ENCODE peak calls at places on chromosomes 2 and 18, in seven cellular contexts. One of them, this sample, is unnamed.

GRCh38 chr18:11553098-11553940 is 56.1 kb upstream of the SLC35G4 start:
- DNase-seq in astrocyte of the hippocampus: peak; percentile 78
- DNase-seq in NCI-H748 treated with DMSO at 0.1 percent for 48 hours: peak; percentile 52
- DNase-seq in A549: peak; percentile 35
- DNase-seq in H54: peak; percentile 47
- DNase-seq in stimulated activated CD4-positive, alpha-beta T cell treated with anti-CD3 and anti-CD28 coated beads, Interleukin-15, amount 100 ng/mL, for 1 hour: no peak
- DNase-seq in stimulated activated naive B cell treated with anti-CD40 and anti-IgM and Interleukin-4, amounts not matched to agents 10 μg/mL and 1 μg/mL and 100 μg/mL, for 72 hours: peak; percentile 23
- DNase-seq in this sample: no peak

GRCh38 chr2:239357954-239358754 is 42.7 kb downstream of the HDAC4 start:
- DNase-seq in A549: no peak
- DNase-seq in stimulated activated naive B cell treated with anti-CD40 and anti-IgM and Interleukin-4, amounts not matched to agents 10 μg/mL and 1 μg/mL and 100 μg/mL, for 72 hours: no peak
- DNase-seq in H54: no peak
- DNase-seq in NCI-H748 treated with DMSO at 0.1 percent for 48 hours: peak; percentile 41
- DNase-seq in stimulated activated CD4-positive, alpha-beta T cell treated with anti-CD3 and anti-CD28 coated beads, Interleukin-15, amount 100 ng/mL, for 1 hour: no peak
- DNase-seq in astrocyte of the hippocampus: peak; percentile 42
- DNase-seq in this sample: no peak

GRCh38 chr2:10487144-10488104 is 39.3 kb upstream of the ODC1 start:
- DNase-seq in stimulated activated naive B cell treated with anti-CD40 and anti-IgM and Interleukin-4, amounts not matched to agents 10 μg/mL and 1 μg/mL and 100 μg/mL, for 72 hours: no peak
- DNase-seq in A549: no peak
- DNase-seq in stimulated activated CD4-positive, alpha-beta T cell treated with anti-CD3 and anti-CD28 coated beads, Interleukin-15, amount 100 ng/mL, for 1 hour: no peak
- DNase-seq in H54: no peak
- DNase-seq in astrocyte of the hippocampus: no peak
- DNase-seq in NCI-H748 treated with DMSO at 0.1 percent for 48 hours: no peak
- DNase-seq in this sample: no peak

GRCh38 chr2:241882090-241882625 is 12.6 kb downstream of the RTP5 start:
- DNase-seq in H54: no peak
- DNase-seq in astrocyte of the hippocampus: no peak
- DNase-seq in NCI-H748 treated with DMSO at 0.1 percent for 48 hours: no peak
- DNase-seq in stimulated activated naive B cell treated with anti-CD40 and anti-IgM and Interleukin-4, amounts not matched to agents 10 μg/mL and 1 μg/mL and 100 μg/mL, for 72 hours: peak; percentile 92
- DNase-seq in A549: no peak
- DNase-seq in stimulated activated CD4-positive, alpha-beta T cell treated with anti-CD3 and anti-CD28 coated beads, Interleukin-15, amount 100 ng/mL, for 1 hour: peak; percentile 63
- DNase-seq in this sample: no peak

GRCh38 chr2:197071213-197071612 is 144.7 kb upstream of the PGAP1 start:
- DNase-seq in A549: no peak
- DNase-seq in H54: no peak
- DNase-seq in NCI-H748 treated with DMSO at 0.1 percent for 48 hours: no peak
- DNase-seq in astrocyte of the hippocampus: no peak
- DNase-seq in stimulated activated CD4-positive, alpha-beta T cell treated with anti-CD3 and anti-CD28 coated beads, Interleukin-15, amount 100 ng/mL, for 1 hour: no peak
- DNase-seq in stimulated activated naive B cell treated with anti-CD40 and anti-IgM and Interleukin-4, amounts not matched to agents 10 μg/mL and 1 μg/mL and 100 μg/mL, for 72 hours: no peak
- DNase-seq in this sample: no peak

GRCh38 chr2:20273045-20273444 is 48.1 kb upstream of the SDC1 start:
- DNase-seq in stimulated activated naive B cell treated with anti-CD40 and anti-IgM and Interleukin-4, amounts not matched to agents 10 μg/mL and 1 μg/mL and 100 μg/mL, for 72 hours: no peak
- DNase-seq in A549: no peak
- DNase-seq in stimulated activated CD4-positive, alpha-beta T cell treated with anti-CD3 and anti-CD28 coated beads, Interleukin-15, amount 100 ng/mL, for 1 hour: no peak
- DNase-seq in NCI-H748 treated with DMSO at 0.1 percent for 48 hours: no peak
- DNase-seq in astrocyte of the hippocampus: no peak
- DNase-seq in H54: no peak
- DNase-seq in this sample: no peak

GRCh38 chr2:191999101-191999836 is 152.4 kb upstream of the CAVIN2 start:
- DNase-seq in NCI-H748 treated with DMSO at 0.1 percent for 48 hours: no peak
- DNase-seq in astrocyte of the hippocampus: peak; percentile 12
- DNase-seq in stimulated activated naive B cell treated with anti-CD40 and anti-IgM and Interleukin-4, amounts not matched to agents 10 μg/mL and 1 μg/mL and 100 μg/mL, for 72 hours: no peak
- DNase-seq in A549: no peak
- DNase-seq in H54: no peak
- DNase-seq in stimulated activated CD4-positive, alpha-beta T cell treated with anti-CD3 and anti-CD28 coated beads, Interleukin-15, amount 100 ng/mL, for 1 hour: no peak
- DNase-seq in this sample: no peak

GRCh38 chr2:8678731-8679566 is 2.9 kb upstream of the ID2 start:
- DNase-seq in astrocyte of the hippocampus: peak; percentile 99
- DNase-seq in stimulated activated naive B cell treated with anti-CD40 and anti-IgM and Interleukin-4, amounts not matched to agents 10 μg/mL and 1 μg/mL and 100 μg/mL, for 72 hours: peak; percentile 71
- DNase-seq in NCI-H748 treated with DMSO at 0.1 percent for 48 hours: peak; percentile 99
- DNase-seq in H54: peak; percentile 96
- DNase-seq in A549: peak; percentile 89
- DNase-seq in stimulated activated CD4-positive, alpha-beta T cell treated with anti-CD3 and anti-CD28 coated beads, Interleukin-15, amount 100 ng/mL, for 1 hour: peak; percentile 67
- DNase-seq in this sample: no peak

GRCh38 chr2:71563872-71564271 is 110.5 kb downstream of the DYSF start:
- DNase-seq in astrocyte of the hippocampus: no peak
- DNase-seq in stimulated activated naive B cell treated with anti-CD40 and anti-IgM and Interleukin-4, amounts not matched to agents 10 μg/mL and 1 μg/mL and 100 μg/mL, for 72 hours: no peak
- DNase-seq in H54: peak; percentile 46
- DNase-seq in A549: no peak
- DNase-seq in NCI-H748 treated with DMSO at 0.1 percent for 48 hours: no peak
- DNase-seq in stimulated activated CD4-positive, alpha-beta T cell treated with anti-CD3 and anti-CD28 coated beads, Interleukin-15, amount 100 ng/mL, for 1 hour: no peak
- DNase-seq in this sample: no peak

GRCh38 chr2:104891145-104891544 is 37.2 kb downstream of the POU3F3 start:
- DNase-seq in A549: no peak
- DNase-seq in astrocyte of the hippocampus: no peak
- DNase-seq in NCI-H748 treated with DMSO at 0.1 percent for 48 hours: no peak
- DNase-seq in stimulated activated naive B cell treated with anti-CD40 and anti-IgM and Interleukin-4, amounts not matched to agents 10 μg/mL and 1 μg/mL and 100 μg/mL, for 72 hours: no peak
- DNase-seq in stimulated activated CD4-positive, alpha-beta T cell treated with anti-CD3 and anti-CD28 coated beads, Interleukin-15, amount 100 ng/mL, for 1 hour: no peak
- DNase-seq in H54: no peak
- DNase-seq in this sample: no peak

GRCh38 chr18:39846277-39846676 is 2108.8 kb upstream of the PIK3C3 start:
- DNase-seq in H54: no peak
- DNase-seq in stimulated activated naive B cell treated with anti-CD40 and anti-IgM and Interleukin-4, amounts not matched to agents 10 μg/mL and 1 μg/mL and 100 μg/mL, for 72 hours: no peak
- DNase-seq in NCI-H748 treated with DMSO at 0.1 percent for 48 hours: no peak
- DNase-seq in stimulated activated CD4-positive, alpha-beta T cell treated with anti-CD3 and anti-CD28 coated beads, Interleukin-15, amount 100 ng/mL, for 1 hour: no peak
- DNase-seq in A549: no peak
- DNase-seq in astrocyte of the hippocampus: no peak
- DNase-seq in this sample: no peak

GRCh38 chr2:32357545-32358482 is 991 bp downstream of the BIRC6 start:
- DNase-seq in stimulated activated CD4-positive, alpha-beta T cell treated with anti-CD3 and anti-CD28 coated beads, Interleukin-15, amount 100 ng/mL, for 1 hour: peak; percentile 22
- DNase-seq in H54: peak; percentile 39
- DNase-seq in A549: no peak
- DNase-seq in NCI-H748 treated with DMSO at 0.1 percent for 48 hours: no peak
- DNase-seq in stimulated activated naive B cell treated with anti-CD40 and anti-IgM and Interleukin-4, amounts not matched to agents 10 μg/mL and 1 μg/mL and 100 μg/mL, for 72 hours: peak; percentile 40
- DNase-seq in astrocyte of the hippocampus: peak; percentile 71
- DNase-seq in this sample: no peak

GRCh38 chr18:13587001-13587400 is 139.4 kb downstream of the FAM210A start:
- DNase-seq in astrocyte of the hippocampus: no peak
- DNase-seq in A549: no peak
- DNase-seq in NCI-H748 treated with DMSO at 0.1 percent for 48 hours: no peak
- DNase-seq in stimulated activated CD4-positive, alpha-beta T cell treated with anti-CD3 and anti-CD28 coated beads, Interleukin-15, amount 100 ng/mL, for 1 hour: no peak
- DNase-seq in stimulated activated naive B cell treated with anti-CD40 and anti-IgM and Interleukin-4, amounts not matched to agents 10 μg/mL and 1 μg/mL and 100 μg/mL, for 72 hours: no peak
- DNase-seq in H54: no peak
- DNase-seq in this sample: no peak

GRCh38 chr2:9968940-9969497 is 17.5 kb downstream of the GRHL1 start:
- DNase-seq in stimulated activated CD4-positive, alpha-beta T cell treated with anti-CD3 and anti-CD28 coated beads, Interleukin-15, amount 100 ng/mL, for 1 hour: no peak
- DNase-seq in NCI-H748 treated with DMSO at 0.1 percent for 48 hours: no peak
- DNase-seq in astrocyte of the hippocampus: no peak
- DNase-seq in A549: no peak
- DNase-seq in stimulated activated naive B cell treated with anti-CD40 and anti-IgM and Interleukin-4, amounts not matched to agents 10 μg/mL and 1 μg/mL and 100 μg/mL, for 72 hours: no peak
- DNase-seq in H54: no peak
- DNase-seq in this sample: no peak

GRCh38 chr18:66560092-66560491 is 43.8 kb downstream of the CDH19 start:
- DNase-seq in H54: no peak
- DNase-seq in A549: no peak
- DNase-seq in astrocyte of the hippocampus: peak; percentile 40
- DNase-seq in stimulated activated CD4-positive, alpha-beta T cell treated with anti-CD3 and anti-CD28 coated beads, Interleukin-15, amount 100 ng/mL, for 1 hour: no peak
- DNase-seq in stimulated activated naive B cell treated with anti-CD40 and anti-IgM and Interleukin-4, amounts not matched to agents 10 μg/mL and 1 μg/mL and 100 μg/mL, for 72 hours: no peak
- DNase-seq in NCI-H748 treated with DMSO at 0.1 percent for 48 hours: peak; percentile 82
- DNase-seq in this sample: no peak

GRCh38 chr2:196598846-196599245 is 40.7 kb upstream of the CCDC150 start:
- DNase-seq in stimulated activated naive B cell treated with anti-CD40 and anti-IgM and Interleukin-4, amounts not matched to agents 10 μg/mL and 1 μg/mL and 100 μg/mL, for 72 hours: no peak
- DNase-seq in A549: no peak
- DNase-seq in NCI-H748 treated with DMSO at 0.1 percent for 48 hours: no peak
- DNase-seq in astrocyte of the hippocampus: no peak
- DNase-seq in H54: no peak
- DNase-seq in stimulated activated CD4-positive, alpha-beta T cell treated with anti-CD3 and anti-CD28 coated beads, Interleukin-15, amount 100 ng/mL, for 1 hour: no peak
- DNase-seq in this sample: no peak

GRCh38 chr18:66511810-66512209 is 92.1 kb downstream of the CDH19 start:
- DNase-seq in astrocyte of the hippocampus: peak; percentile 21
- DNase-seq in NCI-H748 treated with DMSO at 0.1 percent for 48 hours: no peak
- DNase-seq in stimulated activated CD4-positive, alpha-beta T cell treated with anti-CD3 and anti-CD28 coated beads, Interleukin-15, amount 100 ng/mL, for 1 hour: no peak
- DNase-seq in H54: no peak
- DNase-seq in stimulated activated naive B cell treated with anti-CD40 and anti-IgM and Interleukin-4, amounts not matched to agents 10 μg/mL and 1 μg/mL and 100 μg/mL, for 72 hours: no peak
- DNase-seq in A549: no peak
- DNase-seq in this sample: no peak

GRCh38 chr2:232350804-232351685 is 27.5 kb upstream of the ALPP start:
- DNase-seq in astrocyte of the hippocampus: no peak
- DNase-seq in H54: no peak
- DNase-seq in NCI-H748 treated with DMSO at 0.1 percent for 48 hours: no peak
- DNase-seq in stimulated activated naive B cell treated with anti-CD40 and anti-IgM and Interleukin-4, amounts not matched to agents 10 μg/mL and 1 μg/mL and 100 μg/mL, for 72 hours: no peak
- DNase-seq in A549: no peak
- DNase-seq in stimulated activated CD4-positive, alpha-beta T cell treated with anti-CD3 and anti-CD28 coated beads, Interleukin-15, amount 100 ng/mL, for 1 hour: no peak
- DNase-seq in this sample: no peak

GRCh38 chr2:76256689-76257088 is 546.0 kb upstream of the GCFC2 start:
- DNase-seq in A549: no peak
- DNase-seq in NCI-H748 treated with DMSO at 0.1 percent for 48 hours: no peak
- DNase-seq in astrocyte of the hippocampus: no peak
- DNase-seq in H54: no peak
- DNase-seq in stimulated activated CD4-positive, alpha-beta T cell treated with anti-CD3 and anti-CD28 coated beads, Interleukin-15, amount 100 ng/mL, for 1 hour: no peak
- DNase-seq in stimulated activated naive B cell treated with anti-CD40 and anti-IgM and Interleukin-4, amounts not matched to agents 10 μg/mL and 1 μg/mL and 100 μg/mL, for 72 hours: no peak
- DNase-seq in this sample: no peak

GRCh38 chr2:40760071-40760666 is 308.3 kb upstream of the SLC8A1 start:
- DNase-seq in A549: peak; percentile 19
- DNase-seq in astrocyte of the hippocampus: peak; percentile 68
- DNase-seq in stimulated activated naive B cell treated with anti-CD40 and anti-IgM and Interleukin-4, amounts not matched to agents 10 μg/mL and 1 μg/mL and 100 μg/mL, for 72 hours: no peak
- DNase-seq in H54: no peak
- DNase-seq in NCI-H748 treated with DMSO at 0.1 percent for 48 hours: peak; percentile 52
- DNase-seq in stimulated activated CD4-positive, alpha-beta T cell treated with anti-CD3 and anti-CD28 coated beads, Interleukin-15, amount 100 ng/mL, for 1 hour: no peak
- DNase-seq in this sample: no peak

GRCh38 chr2:169173876-169174275 is 104.5 kb downstream of the DHRS9 start:
- DNase-seq in NCI-H748 treated with DMSO at 0.1 percent for 48 hours: no peak
- DNase-seq in astrocyte of the hippocampus: no peak
- DNase-seq in H54: no peak
- DNase-seq in A549: no peak
- DNase-seq in stimulated activated CD4-positive, alpha-beta T cell treated with anti-CD3 and anti-CD28 coated beads, Interleukin-15, amount 100 ng/mL, for 1 hour: no peak
- DNase-seq in stimulated activated naive B cell treated with anti-CD40 and anti-IgM and Interleukin-4, amounts not matched to agents 10 μg/mL and 1 μg/mL and 100 μg/mL, for 72 hours: no peak
- DNase-seq in this sample: no peak

GRCh38 chr2:66553370-66553769 is 118.4 kb downstream of the MEIS1 start:
- DNase-seq in H54: no peak
- DNase-seq in astrocyte of the hippocampus: no peak
- DNase-seq in stimulated activated CD4-positive, alpha-beta T cell treated with anti-CD3 and anti-CD28 coated beads, Interleukin-15, amount 100 ng/mL, for 1 hour: no peak
- DNase-seq in stimulated activated naive B cell treated with anti-CD40 and anti-IgM and Interleukin-4, amounts not matched to agents 10 μg/mL and 1 μg/mL and 100 μg/mL, for 72 hours: no peak
- DNase-seq in NCI-H748 treated with DMSO at 0.1 percent for 48 hours: peak; percentile 49
- DNase-seq in A549: no peak
- DNase-seq in this sample: no peak

GRCh38 chr2:234974501-234975385 is 22.9 kb downstream of the SH3BP4 start:
- DNase-seq in stimulated activated naive B cell treated with anti-CD40 and anti-IgM and Interleukin-4, amounts not matched to agents 10 μg/mL and 1 μg/mL and 100 μg/mL, for 72 hours: no peak
- DNase-seq in A549: no peak
- DNase-seq in stimulated activated CD4-positive, alpha-beta T cell treated with anti-CD3 and anti-CD28 coated beads, Interleukin-15, amount 100 ng/mL, for 1 hour: no peak
- DNase-seq in NCI-H748 treated with DMSO at 0.1 percent for 48 hours: no peak
- DNase-seq in H54: no peak
- DNase-seq in astrocyte of the hippocampus: peak; percentile 93
- DNase-seq in this sample: no peak

GRCh38 chr2:3260959-3261358 is 116.7 kb downstream of the EIPR1 start:
- DNase-seq in stimulated activated CD4-positive, alpha-beta T cell treated with anti-CD3 and anti-CD28 coated beads, Interleukin-15, amount 100 ng/mL, for 1 hour: no peak
- DNase-seq in NCI-H748 treated with DMSO at 0.1 percent for 48 hours: no peak
- DNase-seq in H54: no peak
- DNase-seq in A549: no peak
- DNase-seq in stimulated activated naive B cell treated with anti-CD40 and anti-IgM and Interleukin-4, amounts not matched to agents 10 μg/mL and 1 μg/mL and 100 μg/mL, for 72 hours: no peak
- DNase-seq in astrocyte of the hippocampus: no peak
- DNase-seq in this sample: no peak

GRCh38 chr2:182946949-182947348 is 80.5 kb upstream of the FRZB start:
- DNase-seq in astrocyte of the hippocampus: peak; percentile 19
- DNase-seq in stimulated activated naive B cell treated with anti-CD40 and anti-IgM and Interleukin-4, amounts not matched to agents 10 μg/mL and 1 μg/mL and 100 μg/mL, for 72 hours: no peak
- DNase-seq in A549: no peak
- DNase-seq in H54: no peak
- DNase-seq in stimulated activated CD4-positive, alpha-beta T cell treated with anti-CD3 and anti-CD28 coated beads, Interleukin-15, amount 100 ng/mL, for 1 hour: no peak
- DNase-seq in NCI-H748 treated with DMSO at 0.1 percent for 48 hours: peak; percentile 33
- DNase-seq in this sample: no peak

GRCh38 chr18:26765498-26765897 is 100.0 kb downstream of the AQP4 start:
- DNase-seq in astrocyte of the hippocampus: no peak
- DNase-seq in stimulated activated CD4-positive, alpha-beta T cell treated with anti-CD3 and anti-CD28 coated beads, Interleukin-15, amount 100 ng/mL, for 1 hour: no peak
- DNase-seq in A549: no peak
- DNase-seq in stimulated activated naive B cell treated with anti-CD40 and anti-IgM and Interleukin-4, amounts not matched to agents 10 μg/mL and 1 μg/mL and 100 μg/mL, for 72 hours: no peak
- DNase-seq in NCI-H748 treated with DMSO at 0.1 percent for 48 hours: no peak
- DNase-seq in H54: no peak
- DNase-seq in this sample: no peak